ENCODE peak calls at places on chromosome 12, in seven cellular contexts. One of them, this sample, is unnamed.
A peak's percentile ranks its signal among the peaks of the same experiment; 100 is the strongest.

GRCh38 chr12:47903151-47903611 is 1.6 kb downstream of the VDR start:
- DNase-seq in left lung: no peak
- DNase-seq in neuronal stem cell: no peak
- DNase-seq in stimulated activated CD4-positive, alpha-beta T cell treated with anti-CD3 and anti-CD28 coated beads, Interleukin-2, amount 100 ng/mL, for 48 hours: no peak
- DNase-seq in fibroblast of the conjunctiva: peak; percentile 69
- DNase-seq in thyroid gland: peak; percentile 58
- DNase-seq in NCI-H1417: no peak
- DNase-seq in this sample: peak; percentile 24

GRCh38 chr12:123457980-123458779 is at the start of gene SNRNP35:
- DNase-seq in NCI-H1417: peak; percentile 96
- DNase-seq in thyroid gland: peak; percentile 83
- DNase-seq in fibroblast of the conjunctiva: peak; percentile 73
- DNase-seq in neuronal stem cell: peak; percentile 69
- DNase-seq in left lung: peak; percentile 90
- DNase-seq in stimulated activated CD4-positive, alpha-beta T cell treated with anti-CD3 and anti-CD28 coated beads, Interleukin-2, amount 100 ng/mL, for 48 hours: peak; percentile 67
- DNase-seq in this sample: peak; percentile 69

GRCh38 chr12:20602671-20603402 is 92.3 kb upstream of the SLCO1C1 start:
- DNase-seq in thyroid gland: no peak
- DNase-seq in neuronal stem cell: no peak
- DNase-seq in NCI-H1417: peak; percentile 19
- DNase-seq in stimulated activated CD4-positive, alpha-beta T cell treated with anti-CD3 and anti-CD28 coated beads, Interleukin-2, amount 100 ng/mL, for 48 hours: no peak
- DNase-seq in fibroblast of the conjunctiva: no peak
- DNase-seq in left lung: no peak
- DNase-seq in this sample: no peak

GRCh38 chr12:90770861-90771260 is 184.1 kb downstream of the CCER1 start:
- DNase-seq in NCI-H1417: no peak
- DNase-seq in stimulated activated CD4-positive, alpha-beta T cell treated with anti-CD3 and anti-CD28 coated beads, Interleukin-2, amount 100 ng/mL, for 48 hours: no peak
- DNase-seq in left lung: no peak
- DNase-seq in thyroid gland: no peak
- DNase-seq in fibroblast of the conjunctiva: no peak
- DNase-seq in neuronal stem cell: no peak
- DNase-seq in this sample: no peak

GRCh38 chr12:53048033-53048779 is 1.7 kb upstream of the TNS2 start:
- DNase-seq in stimulated activated CD4-positive, alpha-beta T cell treated with anti-CD3 and anti-CD28 coated beads, Interleukin-2, amount 100 ng/mL, for 48 hours: no peak
- DNase-seq in thyroid gland: peak; percentile 94
- DNase-seq in fibroblast of the conjunctiva: no peak
- DNase-seq in NCI-H1417: peak; percentile 57
- DNase-seq in neuronal stem cell: no peak
- DNase-seq in left lung: no peak
- DNase-seq in this sample: peak; percentile 87

GRCh38 chr12:62758216-62758615 is 176.7 kb downstream of the PPM1H start:
- DNase-seq in left lung: no peak
- DNase-seq in fibroblast of the conjunctiva: no peak
- DNase-seq in NCI-H1417: no peak
- DNase-seq in stimulated activated CD4-positive, alpha-beta T cell treated with anti-CD3 and anti-CD28 coated beads, Interleukin-2, amount 100 ng/mL, for 48 hours: no peak
- DNase-seq in thyroid gland: no peak
- DNase-seq in neuronal stem cell: no peak
- DNase-seq in this sample: no peak

GRCh38 chr12:12466157-12466556 is 96.5 kb downstream of the DUSP16 start:
- DNase-seq in left lung: no peak
- DNase-seq in stimulated activated CD4-positive, alpha-beta T cell treated with anti-CD3 and anti-CD28 coated beads, Interleukin-2, amount 100 ng/mL, for 48 hours: no peak
- DNase-seq in thyroid gland: no peak
- DNase-seq in neuronal stem cell: no peak
- DNase-seq in NCI-H1417: no peak
- DNase-seq in fibroblast of the conjunctiva: no peak
- DNase-seq in this sample: no peak

GRCh38 chr12:14803830-14804160 is 325 bp downstream of the C12orf60 start:
- DNase-seq in left lung: no peak
- DNase-seq in stimulated activated CD4-positive, alpha-beta T cell treated with anti-CD3 and anti-CD28 coated beads, Interleukin-2, amount 100 ng/mL, for 48 hours: no peak
- DNase-seq in NCI-H1417: no peak
- DNase-seq in thyroid gland: no peak
- DNase-seq in neuronal stem cell: no peak
- DNase-seq in fibroblast of the conjunctiva: no peak
- DNase-seq in this sample: no peak

GRCh38 chr12:87344699-87345098 is 684.5 kb downstream of the C12orf50 start:
- DNase-seq in NCI-H1417: no peak
- DNase-seq in neuronal stem cell: no peak
- DNase-seq in stimulated activated CD4-positive, alpha-beta T cell treated with anti-CD3 and anti-CD28 coated beads, Interleukin-2, amount 100 ng/mL, for 48 hours: no peak
- DNase-seq in thyroid gland: no peak
- DNase-seq in left lung: no peak
- DNase-seq in fibroblast of the conjunctiva: no peak
- DNase-seq in this sample: no peak

GRCh38 chr12:65946419-65946818 is 122.1 kb downstream of the HMGA2 start:
- DNase-seq in thyroid gland: no peak
- DNase-seq in NCI-H1417: no peak
- DNase-seq in neuronal stem cell: no peak
- DNase-seq in fibroblast of the conjunctiva: no peak
- DNase-seq in left lung: no peak
- DNase-seq in stimulated activated CD4-positive, alpha-beta T cell treated with anti-CD3 and anti-CD28 coated beads, Interleukin-2, amount 100 ng/mL, for 48 hours: no peak
- DNase-seq in this sample: no peak

GRCh38 chr12:76688627-76689026 is 75.3 kb upstream of the ZDHHC17 start:
- DNase-seq in fibroblast of the conjunctiva: no peak
- DNase-seq in neuronal stem cell: no peak
- DNase-seq in NCI-H1417: no peak
- DNase-seq in stimulated activated CD4-positive, alpha-beta T cell treated with anti-CD3 and anti-CD28 coated beads, Interleukin-2, amount 100 ng/mL, for 48 hours: no peak
- DNase-seq in left lung: no peak
- DNase-seq in thyroid gland: no peak
- DNase-seq in this sample: no peak

GRCh38 chr12:53952871-53953734 is 1.6 kb upstream of the HOXC12 start:
- DNase-seq in left lung: peak; percentile 67
- DNase-seq in neuronal stem cell: no peak
- DNase-seq in fibroblast of the conjunctiva: no peak
- DNase-seq in NCI-H1417: no peak
- DNase-seq in stimulated activated CD4-positive, alpha-beta T cell treated with anti-CD3 and anti-CD28 coated beads, Interleukin-2, amount 100 ng/mL, for 48 hours: no peak
- DNase-seq in thyroid gland: no peak
- DNase-seq in this sample: no peak

GRCh38 chr12:21613931-21614330 is 9.3 kb upstream of the GYS2 start:
- DNase-seq in fibroblast of the conjunctiva: no peak
- DNase-seq in thyroid gland: no peak
- DNase-seq in left lung: no peak
- DNase-seq in stimulated activated CD4-positive, alpha-beta T cell treated with anti-CD3 and anti-CD28 coated beads, Interleukin-2, amount 100 ng/mL, for 48 hours: no peak
- DNase-seq in neuronal stem cell: no peak
- DNase-seq in NCI-H1417: no peak
- DNase-seq in this sample: no peak

GRCh38 chr12:47343684-47344567 is 264.2 kb upstream of the AMIGO2 start:
- DNase-seq in NCI-H1417: no peak
- DNase-seq in fibroblast of the conjunctiva: no peak
- DNase-seq in left lung: no peak
- DNase-seq in neuronal stem cell: no peak
- DNase-seq in stimulated activated CD4-positive, alpha-beta T cell treated with anti-CD3 and anti-CD28 coated beads, Interleukin-2, amount 100 ng/mL, for 48 hours: no peak
- DNase-seq in thyroid gland: no peak
- DNase-seq in this sample: no peak

GRCh38 chr12:7497661-7498060 is 5.9 kb downstream of the CD163 start:
- DNase-seq in NCI-H1417: no peak
- DNase-seq in neuronal stem cell: no peak
- DNase-seq in left lung: no peak
- DNase-seq in thyroid gland: no peak
- DNase-seq in fibroblast of the conjunctiva: no peak
- DNase-seq in stimulated activated CD4-positive, alpha-beta T cell treated with anti-CD3 and anti-CD28 coated beads, Interleukin-2, amount 100 ng/mL, for 48 hours: no peak
- DNase-seq in this sample: no peak

GRCh38 chr12:78916845-78917480 is 52.4 kb downstream of the SYT1 start:
- DNase-seq in neuronal stem cell: no peak
- DNase-seq in left lung: no peak
- DNase-seq in stimulated activated CD4-positive, alpha-beta T cell treated with anti-CD3 and anti-CD28 coated beads, Interleukin-2, amount 100 ng/mL, for 48 hours: no peak
- DNase-seq in fibroblast of the conjunctiva: no peak
- DNase-seq in thyroid gland: no peak
- DNase-seq in NCI-H1417: no peak
- DNase-seq in this sample: no peak

GRCh38 chr12:114399664-114400211 is 6.2 kb downstream of the TBX5 start:
- DNase-seq in thyroid gland: no peak
- DNase-seq in left lung: no peak
- DNase-seq in fibroblast of the conjunctiva: no peak
- DNase-seq in neuronal stem cell: peak; percentile 75
- DNase-seq in NCI-H1417: peak; percentile 18
- DNase-seq in stimulated activated CD4-positive, alpha-beta T cell treated with anti-CD3 and anti-CD28 coated beads, Interleukin-2, amount 100 ng/mL, for 48 hours: no peak
- DNase-seq in this sample: no peak

GRCh38 chr12:88579941-88580871 is at the start of gene KITLG:
- DNase-seq in fibroblast of the conjunctiva: peak; percentile 82
- DNase-seq in neuronal stem cell: peak; percentile 84
- DNase-seq in stimulated activated CD4-positive, alpha-beta T cell treated with anti-CD3 and anti-CD28 coated beads, Interleukin-2, amount 100 ng/mL, for 48 hours: peak; percentile 12
- DNase-seq in thyroid gland: peak; percentile 59
- DNase-seq in NCI-H1417: peak; percentile 97
- DNase-seq in left lung: peak; percentile 93
- DNase-seq in this sample: peak; percentile 88

GRCh38 chr12:19288603-19289244 is 150.6 kb upstream of the AEBP2 start:
- DNase-seq in fibroblast of the conjunctiva: peak; percentile 18
- DNase-seq in thyroid gland: no peak
- DNase-seq in NCI-H1417: peak; percentile 79
- DNase-seq in stimulated activated CD4-positive, alpha-beta T cell treated with anti-CD3 and anti-CD28 coated beads, Interleukin-2, amount 100 ng/mL, for 48 hours: no peak
- DNase-seq in neuronal stem cell: peak; percentile 6
- DNase-seq in left lung: no peak
- DNase-seq in this sample: no peak

GRCh38 chr12:48739618-48740269 is 23.2 kb upstream of the CCNT1 start:
- DNase-seq in NCI-H1417: no peak
- DNase-seq in thyroid gland: no peak
- DNase-seq in neuronal stem cell: no peak
- DNase-seq in left lung: no peak
- DNase-seq in stimulated activated CD4-positive, alpha-beta T cell treated with anti-CD3 and anti-CD28 coated beads, Interleukin-2, amount 100 ng/mL, for 48 hours: no peak
- DNase-seq in fibroblast of the conjunctiva: no peak
- DNase-seq in this sample: no peak

GRCh38 chr12:52862023-52862422 is 13.2 kb upstream of the KRT78 start:
- DNase-seq in neuronal stem cell: no peak
- DNase-seq in stimulated activated CD4-positive, alpha-beta T cell treated with anti-CD3 and anti-CD28 coated beads, Interleukin-2, amount 100 ng/mL, for 48 hours: no peak
- DNase-seq in thyroid gland: no peak
- DNase-seq in NCI-H1417: no peak
- DNase-seq in fibroblast of the conjunctiva: no peak
- DNase-seq in left lung: no peak
- DNase-seq in this sample: no peak

GRCh38 chr12:5083955-5084849 is 40.5 kb downstream of the KCNA5 start:
- DNase-seq in fibroblast of the conjunctiva: peak; percentile 32
- DNase-seq in neuronal stem cell: peak; percentile 73
- DNase-seq in NCI-H1417: peak; percentile 87
- DNase-seq in left lung: no peak
- DNase-seq in thyroid gland: peak; percentile 25
- DNase-seq in stimulated activated CD4-positive, alpha-beta T cell treated with anti-CD3 and anti-CD28 coated beads, Interleukin-2, amount 100 ng/mL, for 48 hours: peak; percentile 36
- DNase-seq in this sample: peak; percentile 43

GRCh38 chr12:49389092-49389703 is 21.9 kb downstream of the SPATS2 start:
- DNase-seq in stimulated activated CD4-positive, alpha-beta T cell treated with anti-CD3 and anti-CD28 coated beads, Interleukin-2, amount 100 ng/mL, for 48 hours: peak; percentile 61
- DNase-seq in neuronal stem cell: peak; percentile 41
- DNase-seq in fibroblast of the conjunctiva: no peak
- DNase-seq in thyroid gland: peak; percentile 17
- DNase-seq in NCI-H1417: no peak
- DNase-seq in left lung: peak; percentile 81
- DNase-seq in this sample: no peak

GRCh38 chr12:109943811-109944210 is 43.7 kb downstream of the TCHP start:
- DNase-seq in fibroblast of the conjunctiva: no peak
- DNase-seq in neuronal stem cell: no peak
- DNase-seq in left lung: no peak
- DNase-seq in thyroid gland: peak; percentile 24
- DNase-seq in stimulated activated CD4-positive, alpha-beta T cell treated with anti-CD3 and anti-CD28 coated beads, Interleukin-2, amount 100 ng/mL, for 48 hours: no peak
- DNase-seq in NCI-H1417: no peak
- DNase-seq in this sample: no peak

GRCh38 chr12:29769162-29769820 is 14.5 kb downstream of the TMTC1 start:
- DNase-seq in neuronal stem cell: no peak
- DNase-seq in left lung: no peak
- DNase-seq in stimulated activated CD4-positive, alpha-beta T cell treated with anti-CD3 and anti-CD28 coated beads, Interleukin-2, amount 100 ng/mL, for 48 hours: no peak
- DNase-seq in NCI-H1417: no peak
- DNase-seq in fibroblast of the conjunctiva: peak; percentile 81
- DNase-seq in thyroid gland: no peak
- DNase-seq in this sample: no peak

GRCh38 chr12:106415134-106415533 is 57.6 kb downstream of the POLR3B start:
- DNase-seq in fibroblast of the conjunctiva: no peak
- DNase-seq in thyroid gland: no peak
- DNase-seq in NCI-H1417: no peak
- DNase-seq in left lung: no peak
- DNase-seq in stimulated activated CD4-positive, alpha-beta T cell treated with anti-CD3 and anti-CD28 coated beads, Interleukin-2, amount 100 ng/mL, for 48 hours: no peak
- DNase-seq in neuronal stem cell: no peak
- DNase-seq in this sample: no peak

GRCh38 chr12:107134558-107134957 is 41.2 kb upstream of the CRY1 start:
- DNase-seq in stimulated activated CD4-positive, alpha-beta T cell treated with anti-CD3 and anti-CD28 coated beads, Interleukin-2, amount 100 ng/mL, for 48 hours: peak; percentile 26
- DNase-seq in fibroblast of the conjunctiva: no peak
- DNase-seq in left lung: no peak
- DNase-seq in neuronal stem cell: no peak
- DNase-seq in NCI-H1417: peak; percentile 21
- DNase-seq in thyroid gland: no peak
- DNase-seq in this sample: peak; percentile 12

GRCh38 chr12:47935196-47935595 is 28.2 kb upstream of the TMEM106C start:
- DNase-seq in fibroblast of the conjunctiva: peak; percentile 64
- DNase-seq in neuronal stem cell: no peak
- DNase-seq in left lung: no peak
- DNase-seq in NCI-H1417: no peak
- DNase-seq in thyroid gland: no peak
- DNase-seq in stimulated activated CD4-positive, alpha-beta T cell treated with anti-CD3 and anti-CD28 coated beads, Interleukin-2, amount 100 ng/mL, for 48 hours: no peak
- DNase-seq in this sample: peak; percentile 20

GRCh38 chr12:91182664-91183455 is at the start of gene DCN:
- DNase-seq in stimulated activated CD4-positive, alpha-beta T cell treated with anti-CD3 and anti-CD28 coated beads, Interleukin-2, amount 100 ng/mL, for 48 hours: no peak
- DNase-seq in NCI-H1417: no peak
- DNase-seq in thyroid gland: no peak
- DNase-seq in neuronal stem cell: no peak
- DNase-seq in fibroblast of the conjunctiva: peak; percentile 45
- DNase-seq in left lung: no peak
- DNase-seq in this sample: no peak